ENCODE peak calls at places on chromosomes 6 and 20, in ten cellular contexts. One of them, this sample, is unnamed. For H3K36me3, the result is how much of the 10 kb centered on the place peaks cover.

GRCh38 chr6:136753624-136754023 is 38.7 kb downstream of the MAP3K5 start:
- DNase-seq in body of pancreas: no peak
- DNase-seq in stomach: no peak
- DNase-seq in prostate gland: no peak
- DNase-seq in adrenal gland: no peak
- DNase-seq in transverse colon: peak
- DNase-seq in uterus: no peak
- DNase-seq in heart left ventricle: no peak
- DNase-seq in K562: no peak
- DNase-seq in H1: no peak
- DNase-seq in this sample: no peak

GRCh38 chr20:44495802-44496481 is 20.3 kb downstream of the TTPAL start:
- DNase-seq in K562: no peak
- DNase-seq in transverse colon: no peak
- DNase-seq in H1: no peak
- DNase-seq in body of pancreas: no peak
- DNase-seq in prostate gland: no peak
- DNase-seq in adrenal gland: no peak
- DNase-seq in heart left ventricle: no peak
- DNase-seq in uterus: no peak
- DNase-seq in stomach: no peak
- DNase-seq in this sample: no peak

GRCh38 chr20:34693414-34693813 is 10.7 kb upstream of the TP53INP2 start:
- DNase-seq in H1: no peak
- DNase-seq in K562: no peak
- DNase-seq in uterus: no peak
- DNase-seq in prostate gland: no peak
- DNase-seq in transverse colon: no peak
- DNase-seq in body of pancreas: no peak
- DNase-seq in adrenal gland: peak
- DNase-seq in heart left ventricle: no peak
- DNase-seq in stomach: no peak
- DNase-seq in this sample: no peak

GRCh38 chr6:143149771-143150170 is 89.1 kb downstream of the AIG1 start:
- DNase-seq in uterus: no peak
- DNase-seq in body of pancreas: no peak
- DNase-seq in K562: no peak
- DNase-seq in H1: no peak
- DNase-seq in heart left ventricle: no peak
- DNase-seq in prostate gland: no peak
- DNase-seq in adrenal gland: no peak
- DNase-seq in stomach: no peak
- DNase-seq in transverse colon: no peak
- DNase-seq in this sample: no peak

GRCh38 chr6:109944448-109944847 is 33.7 kb upstream of the GPR6 start:
- DNase-seq in body of pancreas: no peak
- DNase-seq in prostate gland: no peak
- DNase-seq in transverse colon: no peak
- DNase-seq in H1: peak
- DNase-seq in adrenal gland: no peak
- DNase-seq in uterus: no peak
- DNase-seq in stomach: no peak
- DNase-seq in K562: no peak
- DNase-seq in heart left ventricle: no peak
- DNase-seq in this sample: no peak

GRCh38 chr6:121944361-121944760 is 455.1 kb upstream of the HSF2 start:
- DNase-seq in H1: no peak
- DNase-seq in K562: no peak
- DNase-seq in stomach: no peak
- DNase-seq in heart left ventricle: no peak
- DNase-seq in adrenal gland: no peak
- DNase-seq in prostate gland: no peak
- DNase-seq in transverse colon: no peak
- DNase-seq in uterus: no peak
- DNase-seq in body of pancreas: no peak
- DNase-seq in this sample: no peak

GRCh38 chr6:106974337-106974998 is at the start of gene CD24:
- DNase-seq in heart left ventricle: no peak
- DNase-seq in stomach: peak
- DNase-seq in transverse colon: peak
- DNase-seq in H1: no peak
- DNase-seq in adrenal gland: no peak
- DNase-seq in K562: peak
- DNase-seq in uterus: no peak
- DNase-seq in prostate gland: peak
- DNase-seq in body of pancreas: peak
- DNase-seq in this sample: peak

GRCh38 chr20:57662313-57663240 is 42.4 kb upstream of the ZBP1 start:
- DNase-seq in body of pancreas: peak
- DNase-seq in uterus: peak
- DNase-seq in heart left ventricle: peak
- DNase-seq in transverse colon: peak
- DNase-seq in adrenal gland: peak
- DNase-seq in prostate gland: no peak
- DNase-seq in K562: no peak
- DNase-seq in stomach: peak
- DNase-seq in H1: no peak
- DNase-seq in this sample: peak

GRCh38 chr20:13325033-13325432 is 104.0 kb downstream of the ISM1 start:
- DNase-seq in heart left ventricle: no peak
- DNase-seq in adrenal gland: no peak
- DNase-seq in K562: peak
- DNase-seq in transverse colon: no peak
- DNase-seq in H1: peak
- DNase-seq in body of pancreas: no peak
- DNase-seq in uterus: no peak
- DNase-seq in prostate gland: no peak
- DNase-seq in stomach: no peak
- DNase-seq in this sample: no peak

GRCh38 chr6:165987483-165988305 is 180.0 kb downstream of the TBXT start:
- DNase-seq in H1: no peak
- DNase-seq in heart left ventricle: peak
- DNase-seq in K562: no peak
- DNase-seq in adrenal gland: peak
- DNase-seq in uterus: peak
- DNase-seq in transverse colon: peak
- DNase-seq in prostate gland: no peak
- DNase-seq in stomach: peak
- DNase-seq in body of pancreas: peak
- DNase-seq in this sample: peak
- TF ChIP-seq POLR2A in H1: no peak
- TF ChIP-seq POLR2A in heart left ventricle: no peak
- TF ChIP-seq POLR2A in K562: no peak
- TF ChIP-seq POLR2A in adrenal gland: peak
- TF ChIP-seq POLR2A in uterus: no peak
- TF ChIP-seq POLR2A in transverse colon: no peak
- TF ChIP-seq POLR2A in prostate gland: no peak
- TF ChIP-seq POLR2A in stomach: no peak
- TF ChIP-seq POLR2A in body of pancreas: no peak
- TF ChIP-seq POLR2A in this sample: no peak

DNA sequence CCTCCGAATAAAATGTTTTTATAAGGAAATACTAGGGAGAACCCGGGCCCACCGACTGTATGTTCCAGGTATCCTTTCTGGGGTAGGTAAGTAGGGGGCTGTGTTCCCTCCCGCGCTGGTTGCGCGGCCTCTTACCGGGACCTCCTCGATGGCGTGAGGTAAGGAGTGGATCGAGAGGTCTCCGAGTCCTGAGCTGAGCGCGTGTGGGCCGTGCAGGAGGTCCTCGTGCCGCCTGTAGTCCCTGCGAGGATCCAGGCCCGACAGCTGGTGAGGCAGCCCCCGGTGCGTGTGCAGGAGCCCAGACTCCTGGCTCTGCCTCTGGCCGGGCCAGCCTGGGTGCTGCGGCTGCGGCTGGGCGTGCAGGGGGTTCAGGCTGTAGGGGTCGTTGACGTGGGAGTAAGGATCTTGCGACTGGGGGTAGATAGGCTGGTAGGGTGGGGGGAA is 5.1 kb downstream of the TFAP2A start:
- DNase-seq in transverse colon: no peak
- DNase-seq in body of pancreas: no peak
- DNase-seq in adrenal gland: no peak
- DNase-seq in uterus: no peak
- DNase-seq in heart left ventricle: no peak
- DNase-seq in H1: no peak
- DNase-seq in K562: no peak
- DNase-seq in prostate gland: no peak
- DNase-seq in stomach: no peak
- DNase-seq in this sample: no peak
- H3K4me3 ChIP-seq in transverse colon: no peak
- H3K4me3 ChIP-seq in body of pancreas: no peak
- H3K4me3 ChIP-seq in adrenal gland: no peak
- H3K4me3 ChIP-seq in uterus: no peak
- H3K4me3 ChIP-seq in heart left ventricle: no peak
- H3K4me3 ChIP-seq in H1: no peak
- H3K4me3 ChIP-seq in K562: no peak
- H3K4me3 ChIP-seq in prostate gland: peak
- H3K4me3 ChIP-seq in stomach: no peak
- H3K4me3 ChIP-seq in this sample: peak

GRCh38 chr6:34418367-34418766 is 7.5 kb downstream of the RPS10 start:
- DNase-seq in uterus: no peak
- DNase-seq in heart left ventricle: no peak
- DNase-seq in prostate gland: no peak
- DNase-seq in adrenal gland: no peak
- DNase-seq in K562: no peak
- DNase-seq in H1: no peak
- DNase-seq in transverse colon: no peak
- DNase-seq in body of pancreas: no peak
- DNase-seq in stomach: no peak
- DNase-seq in this sample: no peak
- H3K36me3 ChIP-seq in uterus: under half
- H3K36me3 ChIP-seq in heart left ventricle: half or more
- H3K36me3 ChIP-seq in prostate gland: under half
- H3K36me3 ChIP-seq in adrenal gland: half or more
- H3K36me3 ChIP-seq in K562: half or more
- H3K36me3 ChIP-seq in H1: under half
- H3K36me3 ChIP-seq in transverse colon: under half
- H3K36me3 ChIP-seq in body of pancreas: under half
- H3K36me3 ChIP-seq in stomach: half or more
- H3K36me3 ChIP-seq in this sample: half or more

DNA sequence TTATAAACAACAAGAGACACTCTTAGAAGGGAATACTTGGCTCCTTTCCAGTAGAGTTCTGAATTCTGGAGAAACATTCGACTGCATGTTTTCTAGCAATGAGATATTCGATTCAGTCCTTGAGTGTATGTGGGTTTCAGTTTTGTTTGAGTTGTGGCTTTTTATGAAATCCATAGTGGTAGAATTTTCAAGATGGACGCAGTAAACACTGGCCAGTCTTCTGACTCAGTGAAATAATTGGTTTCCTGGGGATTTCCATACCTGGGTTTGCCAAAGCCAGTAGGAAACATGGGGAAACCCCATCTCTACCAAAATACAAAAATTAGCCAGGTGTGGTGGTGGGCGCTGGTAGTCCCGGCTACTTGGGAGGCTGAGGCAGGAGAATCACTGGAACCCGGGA is 273.5 kb upstream of the PLCB4 start:
- DNase-seq in prostate gland: no peak
- DNase-seq in H1: no peak
- DNase-seq in transverse colon: no peak
- DNase-seq in stomach: no peak
- DNase-seq in adrenal gland: no peak
- DNase-seq in K562: no peak
- DNase-seq in body of pancreas: no peak
- DNase-seq in uterus: no peak
- DNase-seq in heart left ventricle: no peak
- DNase-seq in this sample: no peak
- TF ChIP-seq POLR2A in prostate gland: no peak
- TF ChIP-seq POLR2A in H1: no peak
- TF ChIP-seq POLR2A in transverse colon: no peak
- TF ChIP-seq POLR2A in stomach: no peak
- TF ChIP-seq POLR2A in adrenal gland: no peak
- TF ChIP-seq POLR2A in K562: no peak
- TF ChIP-seq POLR2A in body of pancreas: no peak
- TF ChIP-seq POLR2A in uterus: no peak
- TF ChIP-seq POLR2A in heart left ventricle: no peak
- TF ChIP-seq POLR2A in this sample: no peak

DNA sequence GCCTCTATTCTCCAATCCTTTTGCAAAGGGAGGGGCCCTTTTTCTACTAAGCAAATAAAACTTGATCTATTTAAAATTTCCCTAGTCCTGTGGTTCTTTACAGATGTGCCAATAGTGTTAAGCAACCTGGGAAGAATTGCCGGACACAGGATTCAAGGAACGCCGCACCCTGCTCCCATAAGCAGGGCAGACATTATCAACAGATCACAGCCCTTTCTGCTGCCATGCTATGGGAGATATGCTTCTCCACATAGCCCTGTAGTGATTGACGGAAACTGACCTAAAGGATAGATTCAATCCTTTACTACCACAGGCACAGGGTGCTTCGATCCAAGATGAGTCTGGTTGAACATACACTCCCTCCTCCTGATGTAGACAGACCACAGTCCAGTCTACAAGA is 118.4 kb upstream of the TRAF3IP2 start:
- DNase-seq in stomach: no peak
- DNase-seq in adrenal gland: no peak
- DNase-seq in K562: no peak
- DNase-seq in H1: no peak
- DNase-seq in transverse colon: no peak
- DNase-seq in heart left ventricle: no peak
- DNase-seq in body of pancreas: no peak
- DNase-seq in uterus: no peak
- DNase-seq in prostate gland: no peak
- DNase-seq in this sample: no peak
- H3K4me3 ChIP-seq in stomach: no peak
- H3K4me3 ChIP-seq in adrenal gland: no peak
- H3K4me3 ChIP-seq in K562: no peak
- H3K4me3 ChIP-seq in H1: no peak
- H3K4me3 ChIP-seq in transverse colon: no peak
- H3K4me3 ChIP-seq in heart left ventricle: no peak
- H3K4me3 ChIP-seq in body of pancreas: no peak
- H3K4me3 ChIP-seq in uterus: no peak
- H3K4me3 ChIP-seq in prostate gland: no peak
- H3K4me3 ChIP-seq in this sample: no peak

DNA sequence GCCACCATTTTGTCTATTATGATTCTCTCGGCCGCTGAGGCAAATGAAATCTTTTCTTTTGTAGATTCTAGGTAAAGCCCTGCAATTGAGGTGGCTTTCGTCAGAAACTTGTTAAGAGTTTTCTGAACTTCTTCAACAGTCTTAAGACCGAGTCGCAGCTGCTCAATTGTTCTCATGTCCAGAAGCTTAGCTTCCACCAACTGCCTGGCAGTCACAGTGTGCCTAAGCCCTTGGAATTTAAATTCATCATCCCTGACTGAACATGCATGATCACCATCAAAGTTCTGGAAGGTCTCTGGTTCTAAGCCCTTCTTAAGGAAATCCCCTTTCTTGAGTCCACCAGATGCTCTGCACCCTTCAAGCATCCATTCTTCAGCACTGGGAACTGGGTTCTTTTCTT is 25.7 kb downstream of the DST start:
- DNase-seq in K562: no peak
- DNase-seq in body of pancreas: no peak
- DNase-seq in adrenal gland: no peak
- DNase-seq in uterus: no peak
- DNase-seq in transverse colon: no peak
- DNase-seq in prostate gland: no peak
- DNase-seq in stomach: no peak
- DNase-seq in H1: no peak
- DNase-seq in heart left ventricle: no peak
- DNase-seq in this sample: no peak
- H3K36me3 ChIP-seq in K562: under half
- H3K36me3 ChIP-seq in body of pancreas: under half
- H3K36me3 ChIP-seq in adrenal gland: under half
- H3K36me3 ChIP-seq in uterus: under half
- H3K36me3 ChIP-seq in transverse colon: under half
- H3K36me3 ChIP-seq in prostate gland: under half
- H3K36me3 ChIP-seq in stomach: half or more
- H3K36me3 ChIP-seq in H1: under half
- H3K36me3 ChIP-seq in heart left ventricle: under half
- H3K36me3 ChIP-seq in this sample: under half